ENCODE peak calls at places on chromosomes 2 and 18, in ten cellular contexts. One of them, this sample, is unnamed.

GRCh38 chr2:100381240-100381639 is 36.2 kb downstream of the CHST10 start:
- DNase-seq in cardiac muscle cell: peak; percentile 87
- DNase-seq in adipocyte: peak; percentile 90
- DNase-seq in Calu3: peak; percentile 90
- DNase-seq in AG10803: peak; percentile 56
- DNase-seq in stimulated activated CD4-positive, alpha-beta T cell treated with anti-CD3 and anti-CD28 coated beads, Interleukin-4, amount 100 ng/mL, for 48 hours: peak; percentile 78
- DNase-seq in astrocyte of the spinal cord: peak; percentile 77
- DNase-seq in activated CD4-positive, alpha-beta T cell treated with anti-CD3 and anti-CD28 coated beads, Interleukin-2, amount 10 ng/mL, durations not matched to agents 7 days and 5 days: peak; percentile 81
- DNase-seq in GM23248: peak; percentile 65
- DNase-seq in CD8-positive, alpha-beta T cell: peak; percentile 76
- DNase-seq in this sample: no peak

GRCh38 chr2:20224716-20225293 is at the start of gene SDC1:
- DNase-seq in adipocyte: peak; percentile 81
- DNase-seq in CD8-positive, alpha-beta T cell: no peak
- DNase-seq in cardiac muscle cell: peak; percentile 80
- DNase-seq in astrocyte of the spinal cord: peak; percentile 57
- DNase-seq in AG10803: peak; percentile 51
- DNase-seq in activated CD4-positive, alpha-beta T cell treated with anti-CD3 and anti-CD28 coated beads, Interleukin-2, amount 10 ng/mL, durations not matched to agents 7 days and 5 days: no peak
- DNase-seq in stimulated activated CD4-positive, alpha-beta T cell treated with anti-CD3 and anti-CD28 coated beads, Interleukin-4, amount 100 ng/mL, for 48 hours: no peak
- DNase-seq in GM23248: peak; percentile 77
- DNase-seq in Calu3: peak; percentile 73
- DNase-seq in this sample: peak; percentile 62

GRCh38 chr2:6535572-6535971 is 330.1 kb downstream of the CMPK2 start:
- DNase-seq in adipocyte: no peak
- DNase-seq in GM23248: no peak
- DNase-seq in cardiac muscle cell: no peak
- DNase-seq in Calu3: peak; percentile 11
- DNase-seq in AG10803: no peak
- DNase-seq in astrocyte of the spinal cord: no peak
- DNase-seq in stimulated activated CD4-positive, alpha-beta T cell treated with anti-CD3 and anti-CD28 coated beads, Interleukin-4, amount 100 ng/mL, for 48 hours: no peak
- DNase-seq in CD8-positive, alpha-beta T cell: no peak
- DNase-seq in activated CD4-positive, alpha-beta T cell treated with anti-CD3 and anti-CD28 coated beads, Interleukin-2, amount 10 ng/mL, durations not matched to agents 7 days and 5 days: no peak
- DNase-seq in this sample: no peak

GRCh38 chr2:227411990-227412350 is 24.2 kb upstream of the SCYGR1 start:
- DNase-seq in activated CD4-positive, alpha-beta T cell treated with anti-CD3 and anti-CD28 coated beads, Interleukin-2, amount 10 ng/mL, durations not matched to agents 7 days and 5 days: no peak
- DNase-seq in astrocyte of the spinal cord: peak; percentile 26
- DNase-seq in AG10803: no peak
- DNase-seq in Calu3: no peak
- DNase-seq in adipocyte: no peak
- DNase-seq in GM23248: no peak
- DNase-seq in CD8-positive, alpha-beta T cell: no peak
- DNase-seq in cardiac muscle cell: no peak
- DNase-seq in stimulated activated CD4-positive, alpha-beta T cell treated with anti-CD3 and anti-CD28 coated beads, Interleukin-4, amount 100 ng/mL, for 48 hours: no peak
- DNase-seq in this sample: no peak

GRCh38 chr2:241300000-241300399 is 15.5 kb downstream of the HDLBP start:
- DNase-seq in adipocyte: no peak
- DNase-seq in astrocyte of the spinal cord: no peak
- DNase-seq in CD8-positive, alpha-beta T cell: peak; percentile 52
- DNase-seq in cardiac muscle cell: no peak
- DNase-seq in Calu3: no peak
- DNase-seq in stimulated activated CD4-positive, alpha-beta T cell treated with anti-CD3 and anti-CD28 coated beads, Interleukin-4, amount 100 ng/mL, for 48 hours: no peak
- DNase-seq in AG10803: no peak
- DNase-seq in activated CD4-positive, alpha-beta T cell treated with anti-CD3 and anti-CD28 coated beads, Interleukin-2, amount 10 ng/mL, durations not matched to agents 7 days and 5 days: peak; percentile 52
- DNase-seq in GM23248: no peak
- DNase-seq in this sample: no peak

GRCh38 chr2:33166287-33166881 is 219.6 kb downstream of the LTBP1 start:
- DNase-seq in adipocyte: peak; percentile 93
- DNase-seq in activated CD4-positive, alpha-beta T cell treated with anti-CD3 and anti-CD28 coated beads, Interleukin-2, amount 10 ng/mL, durations not matched to agents 7 days and 5 days: no peak
- DNase-seq in cardiac muscle cell: no peak
- DNase-seq in astrocyte of the spinal cord: peak; percentile 80
- DNase-seq in GM23248: peak; percentile 75
- DNase-seq in AG10803: peak; percentile 85
- DNase-seq in CD8-positive, alpha-beta T cell: no peak
- DNase-seq in stimulated activated CD4-positive, alpha-beta T cell treated with anti-CD3 and anti-CD28 coated beads, Interleukin-4, amount 100 ng/mL, for 48 hours: no peak
- DNase-seq in Calu3: no peak
- DNase-seq in this sample: no peak

GRCh38 chr2:926896-927295 is 23.8 kb upstream of the SNTG2 start:
- DNase-seq in cardiac muscle cell: no peak
- DNase-seq in CD8-positive, alpha-beta T cell: no peak
- DNase-seq in astrocyte of the spinal cord: no peak
- DNase-seq in stimulated activated CD4-positive, alpha-beta T cell treated with anti-CD3 and anti-CD28 coated beads, Interleukin-4, amount 100 ng/mL, for 48 hours: no peak
- DNase-seq in adipocyte: no peak
- DNase-seq in Calu3: no peak
- DNase-seq in GM23248: no peak
- DNase-seq in AG10803: no peak
- DNase-seq in activated CD4-positive, alpha-beta T cell treated with anti-CD3 and anti-CD28 coated beads, Interleukin-2, amount 10 ng/mL, durations not matched to agents 7 days and 5 days: no peak
- DNase-seq in this sample: no peak

GRCh38 chr2:85786865-85787264 is 33.1 kb downstream of the ATOH8 start:
- DNase-seq in CD8-positive, alpha-beta T cell: no peak
- DNase-seq in activated CD4-positive, alpha-beta T cell treated with anti-CD3 and anti-CD28 coated beads, Interleukin-2, amount 10 ng/mL, durations not matched to agents 7 days and 5 days: no peak
- DNase-seq in stimulated activated CD4-positive, alpha-beta T cell treated with anti-CD3 and anti-CD28 coated beads, Interleukin-4, amount 100 ng/mL, for 48 hours: no peak
- DNase-seq in astrocyte of the spinal cord: no peak
- DNase-seq in cardiac muscle cell: no peak
- DNase-seq in Calu3: no peak
- DNase-seq in AG10803: no peak
- DNase-seq in GM23248: no peak
- DNase-seq in adipocyte: no peak
- DNase-seq in this sample: peak; percentile 68

GRCh38 chr2:145352499-145352898 is 832.6 kb upstream of the ZEB2 start:
- DNase-seq in adipocyte: no peak
- DNase-seq in cardiac muscle cell: no peak
- DNase-seq in activated CD4-positive, alpha-beta T cell treated with anti-CD3 and anti-CD28 coated beads, Interleukin-2, amount 10 ng/mL, durations not matched to agents 7 days and 5 days: no peak
- DNase-seq in GM23248: no peak
- DNase-seq in astrocyte of the spinal cord: no peak
- DNase-seq in CD8-positive, alpha-beta T cell: no peak
- DNase-seq in AG10803: no peak
- DNase-seq in Calu3: no peak
- DNase-seq in stimulated activated CD4-positive, alpha-beta T cell treated with anti-CD3 and anti-CD28 coated beads, Interleukin-4, amount 100 ng/mL, for 48 hours: no peak
- DNase-seq in this sample: no peak

GRCh38 chr18:49847524-49847923 is 34.2 kb upstream of the ACAA2 start:
- DNase-seq in adipocyte: no peak
- DNase-seq in GM23248: no peak
- DNase-seq in CD8-positive, alpha-beta T cell: no peak
- DNase-seq in AG10803: no peak
- DNase-seq in stimulated activated CD4-positive, alpha-beta T cell treated with anti-CD3 and anti-CD28 coated beads, Interleukin-4, amount 100 ng/mL, for 48 hours: no peak
- DNase-seq in activated CD4-positive, alpha-beta T cell treated with anti-CD3 and anti-CD28 coated beads, Interleukin-2, amount 10 ng/mL, durations not matched to agents 7 days and 5 days: no peak
- DNase-seq in astrocyte of the spinal cord: no peak
- DNase-seq in Calu3: no peak
- DNase-seq in cardiac muscle cell: no peak
- DNase-seq in this sample: no peak

GRCh38 chr2:19251554-19251953 is 106.9 kb downstream of the OSR1 start:
- DNase-seq in stimulated activated CD4-positive, alpha-beta T cell treated with anti-CD3 and anti-CD28 coated beads, Interleukin-4, amount 100 ng/mL, for 48 hours: no peak
- DNase-seq in adipocyte: peak; percentile 36
- DNase-seq in GM23248: no peak
- DNase-seq in activated CD4-positive, alpha-beta T cell treated with anti-CD3 and anti-CD28 coated beads, Interleukin-2, amount 10 ng/mL, durations not matched to agents 7 days and 5 days: no peak
- DNase-seq in astrocyte of the spinal cord: no peak
- DNase-seq in CD8-positive, alpha-beta T cell: no peak
- DNase-seq in cardiac muscle cell: no peak
- DNase-seq in AG10803: peak; percentile 21
- DNase-seq in Calu3: no peak
- DNase-seq in this sample: no peak

GRCh38 chr2:239299218-239299939 is 101.4 kb downstream of the HDAC4 start:
- DNase-seq in astrocyte of the spinal cord: no peak
- DNase-seq in stimulated activated CD4-positive, alpha-beta T cell treated with anti-CD3 and anti-CD28 coated beads, Interleukin-4, amount 100 ng/mL, for 48 hours: no peak
- DNase-seq in CD8-positive, alpha-beta T cell: no peak
- DNase-seq in AG10803: no peak
- DNase-seq in activated CD4-positive, alpha-beta T cell treated with anti-CD3 and anti-CD28 coated beads, Interleukin-2, amount 10 ng/mL, durations not matched to agents 7 days and 5 days: no peak
- DNase-seq in GM23248: no peak
- DNase-seq in Calu3: no peak
- DNase-seq in cardiac muscle cell: no peak
- DNase-seq in adipocyte: no peak
- DNase-seq in this sample: peak; percentile 52

GRCh38 chr2:134138115-134138514 is 115.8 kb upstream of the MGAT5 start:
- DNase-seq in adipocyte: peak; percentile 30
- DNase-seq in AG10803: peak; percentile 46
- DNase-seq in Calu3: no peak
- DNase-seq in stimulated activated CD4-positive, alpha-beta T cell treated with anti-CD3 and anti-CD28 coated beads, Interleukin-4, amount 100 ng/mL, for 48 hours: no peak
- DNase-seq in activated CD4-positive, alpha-beta T cell treated with anti-CD3 and anti-CD28 coated beads, Interleukin-2, amount 10 ng/mL, durations not matched to agents 7 days and 5 days: no peak
- DNase-seq in cardiac muscle cell: no peak
- DNase-seq in astrocyte of the spinal cord: peak; percentile 15
- DNase-seq in GM23248: peak; percentile 43
- DNase-seq in CD8-positive, alpha-beta T cell: no peak
- DNase-seq in this sample: no peak

GRCh38 chr18:67876866-67877265 is 360.3 kb upstream of the DSEL start:
- DNase-seq in AG10803: no peak
- DNase-seq in Calu3: no peak
- DNase-seq in stimulated activated CD4-positive, alpha-beta T cell treated with anti-CD3 and anti-CD28 coated beads, Interleukin-4, amount 100 ng/mL, for 48 hours: no peak
- DNase-seq in astrocyte of the spinal cord: no peak
- DNase-seq in CD8-positive, alpha-beta T cell: no peak
- DNase-seq in GM23248: no peak
- DNase-seq in activated CD4-positive, alpha-beta T cell treated with anti-CD3 and anti-CD28 coated beads, Interleukin-2, amount 10 ng/mL, durations not matched to agents 7 days and 5 days: no peak
- DNase-seq in cardiac muscle cell: no peak
- DNase-seq in adipocyte: no peak
- DNase-seq in this sample: no peak

GRCh38 chr2:24912986-24913385 is 7.1 kb downstream of the ADCY3 start:
- DNase-seq in activated CD4-positive, alpha-beta T cell treated with anti-CD3 and anti-CD28 coated beads, Interleukin-2, amount 10 ng/mL, durations not matched to agents 7 days and 5 days: no peak
- DNase-seq in CD8-positive, alpha-beta T cell: no peak
- DNase-seq in astrocyte of the spinal cord: no peak
- DNase-seq in adipocyte: no peak
- DNase-seq in cardiac muscle cell: no peak
- DNase-seq in stimulated activated CD4-positive, alpha-beta T cell treated with anti-CD3 and anti-CD28 coated beads, Interleukin-4, amount 100 ng/mL, for 48 hours: no peak
- DNase-seq in Calu3: no peak
- DNase-seq in AG10803: no peak
- DNase-seq in GM23248: no peak
- DNase-seq in this sample: peak; percentile 60

GRCh38 chr2:239264838-239265651 is 135.8 kb downstream of the HDAC4 start:
- DNase-seq in adipocyte: peak; percentile 20
- DNase-seq in Calu3: peak; percentile 22
- DNase-seq in CD8-positive, alpha-beta T cell: peak; percentile 70
- DNase-seq in GM23248: peak; percentile 82
- DNase-seq in cardiac muscle cell: peak; percentile 53
- DNase-seq in AG10803: peak; percentile 67
- DNase-seq in activated CD4-positive, alpha-beta T cell treated with anti-CD3 and anti-CD28 coated beads, Interleukin-2, amount 10 ng/mL, durations not matched to agents 7 days and 5 days: peak; percentile 84
- DNase-seq in astrocyte of the spinal cord: peak; percentile 73
- DNase-seq in stimulated activated CD4-positive, alpha-beta T cell treated with anti-CD3 and anti-CD28 coated beads, Interleukin-4, amount 100 ng/mL, for 48 hours: no peak
- DNase-seq in this sample: no peak

GRCh38 chr2:9164112-9164608 is 42.5 kb upstream of the ASAP2 start:
- DNase-seq in GM23248: peak; percentile 17
- DNase-seq in activated CD4-positive, alpha-beta T cell treated with anti-CD3 and anti-CD28 coated beads, Interleukin-2, amount 10 ng/mL, durations not matched to agents 7 days and 5 days: no peak
- DNase-seq in stimulated activated CD4-positive, alpha-beta T cell treated with anti-CD3 and anti-CD28 coated beads, Interleukin-4, amount 100 ng/mL, for 48 hours: no peak
- DNase-seq in astrocyte of the spinal cord: no peak
- DNase-seq in adipocyte: no peak
- DNase-seq in cardiac muscle cell: no peak
- DNase-seq in AG10803: no peak
- DNase-seq in CD8-positive, alpha-beta T cell: no peak
- DNase-seq in Calu3: no peak
- DNase-seq in this sample: no peak

GRCh38 chr2:48205137-48205798 is 299.0 kb upstream of the FBXO11 start:
- DNase-seq in adipocyte: peak; percentile 11
- DNase-seq in cardiac muscle cell: no peak
- DNase-seq in Calu3: no peak
- DNase-seq in GM23248: peak; percentile 25
- DNase-seq in astrocyte of the spinal cord: peak; percentile 18
- DNase-seq in activated CD4-positive, alpha-beta T cell treated with anti-CD3 and anti-CD28 coated beads, Interleukin-2, amount 10 ng/mL, durations not matched to agents 7 days and 5 days: no peak
- DNase-seq in AG10803: no peak
- DNase-seq in CD8-positive, alpha-beta T cell: no peak
- DNase-seq in stimulated activated CD4-positive, alpha-beta T cell treated with anti-CD3 and anti-CD28 coated beads, Interleukin-4, amount 100 ng/mL, for 48 hours: no peak
- DNase-seq in this sample: no peak

GRCh38 chr2:164841719-164842623 is at the start of gene COBLL1:
- DNase-seq in astrocyte of the spinal cord: peak; percentile 72
- DNase-seq in Calu3: peak; percentile 92
- DNase-seq in AG10803: peak; percentile 57
- DNase-seq in GM23248: peak; percentile 77
- DNase-seq in CD8-positive, alpha-beta T cell: peak; percentile 20
- DNase-seq in stimulated activated CD4-positive, alpha-beta T cell treated with anti-CD3 and anti-CD28 coated beads, Interleukin-4, amount 100 ng/mL, for 48 hours: peak; percentile 35
- DNase-seq in activated CD4-positive, alpha-beta T cell treated with anti-CD3 and anti-CD28 coated beads, Interleukin-2, amount 10 ng/mL, durations not matched to agents 7 days and 5 days: peak; percentile 34
- DNase-seq in cardiac muscle cell: peak; percentile 87
- DNase-seq in adipocyte: peak; percentile 92
- DNase-seq in this sample: peak; percentile 91

GRCh38 chr18:58310517-58310916 is 266.5 kb downstream of the NEDD4L start:
- DNase-seq in AG10803: no peak
- DNase-seq in adipocyte: no peak
- DNase-seq in CD8-positive, alpha-beta T cell: peak; percentile 22
- DNase-seq in Calu3: peak; percentile 83
- DNase-seq in stimulated activated CD4-positive, alpha-beta T cell treated with anti-CD3 and anti-CD28 coated beads, Interleukin-4, amount 100 ng/mL, for 48 hours: peak; percentile 11
- DNase-seq in activated CD4-positive, alpha-beta T cell treated with anti-CD3 and anti-CD28 coated beads, Interleukin-2, amount 10 ng/mL, durations not matched to agents 7 days and 5 days: peak; percentile 41
- DNase-seq in GM23248: no peak
- DNase-seq in astrocyte of the spinal cord: no peak
- DNase-seq in cardiac muscle cell: no peak
- DNase-seq in this sample: no peak

GRCh38 chr2:124254621-124255020 is 229.5 kb downstream of the CNTNAP5 start:
- DNase-seq in GM23248: no peak
- DNase-seq in stimulated activated CD4-positive, alpha-beta T cell treated with anti-CD3 and anti-CD28 coated beads, Interleukin-4, amount 100 ng/mL, for 48 hours: no peak
- DNase-seq in CD8-positive, alpha-beta T cell: no peak
- DNase-seq in cardiac muscle cell: no peak
- DNase-seq in astrocyte of the spinal cord: peak; percentile 5
- DNase-seq in Calu3: no peak
- DNase-seq in AG10803: peak; percentile 11
- DNase-seq in adipocyte: no peak
- DNase-seq in activated CD4-positive, alpha-beta T cell treated with anti-CD3 and anti-CD28 coated beads, Interleukin-2, amount 10 ng/mL, durations not matched to agents 7 days and 5 days: no peak
- DNase-seq in this sample: no peak

GRCh38 chr2:10700078-10700803 is 10.5 kb upstream of the NOL10 start:
- DNase-seq in CD8-positive, alpha-beta T cell: no peak
- DNase-seq in adipocyte: no peak
- DNase-seq in Calu3: no peak
- DNase-seq in cardiac muscle cell: no peak
- DNase-seq in activated CD4-positive, alpha-beta T cell treated with anti-CD3 and anti-CD28 coated beads, Interleukin-2, amount 10 ng/mL, durations not matched to agents 7 days and 5 days: no peak
- DNase-seq in astrocyte of the spinal cord: no peak
- DNase-seq in AG10803: no peak
- DNase-seq in stimulated activated CD4-positive, alpha-beta T cell treated with anti-CD3 and anti-CD28 coated beads, Interleukin-4, amount 100 ng/mL, for 48 hours: no peak
- DNase-seq in GM23248: peak; percentile 33
- DNase-seq in this sample: no peak

GRCh38 chr2:220469201-220469600 is 841.8 kb downstream of the SLC4A3 start:
- DNase-seq in adipocyte: peak; percentile 63
- DNase-seq in GM23248: peak; percentile 52
- DNase-seq in cardiac muscle cell: no peak
- DNase-seq in CD8-positive, alpha-beta T cell: no peak
- DNase-seq in stimulated activated CD4-positive, alpha-beta T cell treated with anti-CD3 and anti-CD28 coated beads, Interleukin-4, amount 100 ng/mL, for 48 hours: no peak
- DNase-seq in AG10803: peak; percentile 23
- DNase-seq in activated CD4-positive, alpha-beta T cell treated with anti-CD3 and anti-CD28 coated beads, Interleukin-2, amount 10 ng/mL, durations not matched to agents 7 days and 5 days: no peak
- DNase-seq in Calu3: no peak
- DNase-seq in astrocyte of the spinal cord: peak; percentile 59
- DNase-seq in this sample: no peak

GRCh38 chr2:32424739-32425138 is 67.9 kb downstream of the BIRC6 start:
- DNase-seq in activated CD4-positive, alpha-beta T cell treated with anti-CD3 and anti-CD28 coated beads, Interleukin-2, amount 10 ng/mL, durations not matched to agents 7 days and 5 days: no peak
- DNase-seq in CD8-positive, alpha-beta T cell: no peak
- DNase-seq in stimulated activated CD4-positive, alpha-beta T cell treated with anti-CD3 and anti-CD28 coated beads, Interleukin-4, amount 100 ng/mL, for 48 hours: no peak
- DNase-seq in GM23248: no peak
- DNase-seq in Calu3: no peak
- DNase-seq in cardiac muscle cell: no peak
- DNase-seq in adipocyte: no peak
- DNase-seq in AG10803: no peak
- DNase-seq in astrocyte of the spinal cord: no peak
- DNase-seq in this sample: no peak

GRCh38 chr2:165902929-165903328 is 50.6 kb downstream of the TTC21B start:
- DNase-seq in activated CD4-positive, alpha-beta T cell treated with anti-CD3 and anti-CD28 coated beads, Interleukin-2, amount 10 ng/mL, durations not matched to agents 7 days and 5 days: no peak
- DNase-seq in AG10803: peak; percentile 29
- DNase-seq in adipocyte: peak; percentile 67
- DNase-seq in stimulated activated CD4-positive, alpha-beta T cell treated with anti-CD3 and anti-CD28 coated beads, Interleukin-4, amount 100 ng/mL, for 48 hours: no peak
- DNase-seq in CD8-positive, alpha-beta T cell: no peak
- DNase-seq in GM23248: peak; percentile 29
- DNase-seq in astrocyte of the spinal cord: peak; percentile 41
- DNase-seq in cardiac muscle cell: no peak
- DNase-seq in Calu3: no peak
- DNase-seq in this sample: no peak

GRCh38 chr2:239706407-239706806 is 305.6 kb upstream of the HDAC4 start:
- DNase-seq in Calu3: no peak
- DNase-seq in astrocyte of the spinal cord: no peak
- DNase-seq in adipocyte: no peak
- DNase-seq in AG10803: no peak
- DNase-seq in stimulated activated CD4-positive, alpha-beta T cell treated with anti-CD3 and anti-CD28 coated beads, Interleukin-4, amount 100 ng/mL, for 48 hours: no peak
- DNase-seq in CD8-positive, alpha-beta T cell: no peak
- DNase-seq in GM23248: no peak
- DNase-seq in cardiac muscle cell: no peak
- DNase-seq in activated CD4-positive, alpha-beta T cell treated with anti-CD3 and anti-CD28 coated beads, Interleukin-2, amount 10 ng/mL, durations not matched to agents 7 days and 5 days: no peak
- DNase-seq in this sample: no peak

GRCh38 chr2:134020608-134021007 is 233.3 kb upstream of the MGAT5 start:
- DNase-seq in astrocyte of the spinal cord: no peak
- DNase-seq in cardiac muscle cell: no peak
- DNase-seq in activated CD4-positive, alpha-beta T cell treated with anti-CD3 and anti-CD28 coated beads, Interleukin-2, amount 10 ng/mL, durations not matched to agents 7 days and 5 days: no peak
- DNase-seq in adipocyte: no peak
- DNase-seq in stimulated activated CD4-positive, alpha-beta T cell treated with anti-CD3 and anti-CD28 coated beads, Interleukin-4, amount 100 ng/mL, for 48 hours: no peak
- DNase-seq in CD8-positive, alpha-beta T cell: no peak
- DNase-seq in AG10803: no peak
- DNase-seq in GM23248: no peak
- DNase-seq in Calu3: no peak
- DNase-seq in this sample: no peak

GRCh38 chr2:25674003-25674362 is 606 bp upstream of the DTNB start:
- DNase-seq in activated CD4-positive, alpha-beta T cell treated with anti-CD3 and anti-CD28 coated beads, Interleukin-2, amount 10 ng/mL, durations not matched to agents 7 days and 5 days: no peak
- DNase-seq in CD8-positive, alpha-beta T cell: no peak
- DNase-seq in adipocyte: no peak
- DNase-seq in astrocyte of the spinal cord: peak; percentile 38
- DNase-seq in GM23248: no peak
- DNase-seq in stimulated activated CD4-positive, alpha-beta T cell treated with anti-CD3 and anti-CD28 coated beads, Interleukin-4, amount 100 ng/mL, for 48 hours: no peak
- DNase-seq in AG10803: no peak
- DNase-seq in Calu3: no peak
- DNase-seq in cardiac muscle cell: no peak
- DNase-seq in this sample: no peak

This sample was measured in chondrocyte.